ENCODE peak calls at places on chromosomes 13 and 19, in eight cellular contexts. F, P, L, N, W, C, U and J are unnamed samples.
A peak's percentile ranks its signal among the peaks of the same experiment; 100 is the strongest.

GRCh38 chr13:111325146-111325890 is 4.9 kb downstream of the TEX29 start:
- DNase-seq in F (no peak), P (no peak), L (no peak), N (no peak), W (no peak), C (peak; percentile 79), U (no peak), J (no peak)

GRCh38 chr19:55257461-55258411 is 1.1 kb downstream of the PPP6R1 start:
- DNase-seq in F (no peak), P (peak; percentile 43), L (peak; percentile 27), N (no peak), W (no peak), C (no peak), U (peak; percentile 12), J (no peak)

GRCh38 chr13:110425444-110425780 is 118.3 kb downstream of the COL4A2 start:
- DNase-seq in F (no peak), P (peak; percentile 70), L (no peak), N (no peak), W (peak; percentile 40), C (peak; percentile 20), U (no peak), J (peak; percentile 87)

GRCh38 chr19:10260141-10260584 is 8.1 kb downstream of the MRPL4 start:
- DNase-seq in F (no peak), P (no peak), L (no peak), N (no peak), W (peak; percentile 62), C (no peak), U (no peak), J (no peak)

GRCh38 chr13:33328691-33329090 is 43.1 kb upstream of the STARD13 start:
- DNase-seq in F (no peak), P (no peak), L (no peak), N (no peak), W (no peak), C (no peak), U (peak; percentile 27), J (peak; percentile 45)

GRCh38 chr13:32264407-32264806 is 50.8 kb downstream of the ZAR1L start:
- DNase-seq in F (no peak), P (peak; percentile 79), L (no peak), N (peak; percentile 30), W (peak; percentile 38), C (peak; percentile 90), U (no peak), J (peak; percentile 63)

GRCh38 chr19:41296323-41296935 is 13.5 kb upstream of the CCDC97 start:
- DNase-seq in F (no peak), P (no peak), L (no peak), N (no peak), W (no peak), C (no peak), U (no peak), J (no peak)

GRCh38 chr13:40660692-40661091 is 5.7 kb downstream of the FOXO1 start:
- DNase-seq in F (no peak), P (no peak), L (no peak), N (no peak), W (no peak), C (no peak), U (no peak), J (no peak)

GRCh38 chr19:55115446-55116065 is 1.9 kb downstream of the PPP1R12C start:
- DNase-seq in F (no peak), P (peak; percentile 35), L (no peak), N (no peak), W (peak; percentile 49), C (no peak), U (no peak), J (no peak)

GRCh38 chr13:33244907-33245287 is 40.7 kb downstream of the STARD13 start:
- DNase-seq in F (no peak), P (no peak), L (no peak), N (no peak), W (no peak), C (no peak), U (no peak), J (no peak)

GRCh38 chr13:44191504-44192171 is 182.0 kb upstream of the SERP2 start:
- DNase-seq in F (no peak), P (peak; percentile 93), L (peak; percentile 23), N (peak; percentile 69), W (peak; percentile 67), C (peak; percentile 86), U (peak; percentile 89), J (peak; percentile 89)

GRCh38 chr13:104869501-104869900 is 1666.0 kb downstream of the EFNB2 start:
- DNase-seq in F (peak; percentile 1), P (no peak), L (no peak), N (no peak), W (peak; percentile 63), C (no peak), U (no peak), J (no peak)

GRCh38 chr13:38667526-38668094 is 19.3 kb upstream of the FREM2 start:
- DNase-seq in F (no peak), P (no peak), L (no peak), N (no peak), W (no peak), C (no peak), U (no peak), J (no peak)

GRCh38 chr13:98216711-98217110 is 39.6 kb upstream of the RNF113B start:
- DNase-seq in F (no peak), P (no peak), L (no peak), N (no peak), W (no peak), C (no peak), U (no peak), J (no peak)

GRCh38 chr19:11377756-11378155 is 3.3 kb downstream of the SWSAP1 start:
- DNase-seq in F (no peak), P (peak; percentile 65), L (no peak), N (no peak), W (peak; percentile 49), C (no peak), U (peak; percentile 20), J (peak; percentile 62)

GRCh38 chr13:104937881-104938280 is 1597.6 kb downstream of the EFNB2 start:
- DNase-seq in F (no peak), P (no peak), L (no peak), N (no peak), W (no peak), C (no peak), U (no peak), J (no peak)

GRCh38 chr13:97028441-97029299 is 34.4 kb upstream of the OXGR1 start:
- DNase-seq in F (no peak), P (peak; percentile 67), L (peak; percentile 52), N (peak; percentile 78), W (peak; percentile 19), C (peak; percentile 91), U (peak; percentile 41), J (peak; percentile 78)

GRCh38 chr19:38638461-38638860 is 9.0 kb upstream of the ACTN4 start:
- DNase-seq in F (no peak), P (no peak), L (no peak), N (no peak), W (no peak), C (no peak), U (no peak), J (no peak)

DNA sequence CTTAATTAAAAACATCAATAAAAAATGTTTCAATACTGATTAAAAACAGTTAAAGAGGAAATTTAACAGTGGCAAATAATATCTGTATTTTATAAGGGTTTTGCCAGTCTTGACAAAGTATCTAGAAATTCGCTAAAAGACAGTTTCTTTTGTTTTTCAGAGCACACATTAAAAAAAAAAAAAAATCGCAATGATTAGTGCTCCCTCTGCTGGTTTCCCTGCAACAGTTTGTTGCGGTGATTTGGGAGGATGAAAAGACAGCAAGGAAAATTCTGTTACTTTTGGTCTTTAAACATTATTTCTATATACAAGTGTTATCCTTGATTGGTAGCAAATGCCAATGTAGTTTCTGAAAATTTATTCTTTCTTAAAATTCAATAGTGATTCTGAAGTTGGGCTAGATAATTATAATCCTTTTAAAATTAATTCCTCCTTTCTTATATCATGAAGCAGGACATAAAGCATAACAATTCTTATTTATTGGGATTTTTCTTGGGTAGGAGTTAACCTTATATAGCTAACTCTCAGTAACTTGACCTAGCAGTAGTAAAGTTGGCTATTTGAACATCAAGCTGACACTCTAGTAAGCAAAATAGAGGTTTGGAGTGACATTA is 23.1 kb upstream of the SPRY2 start:
- DNase-seq in F (no peak), P (peak; percentile 48), L (no peak), N (no peak), W (peak; percentile 13), C (no peak), U (peak; percentile 27), J (peak; percentile 67)
- H3K4me3 ChIP-seq in F (no peak overlapping the region), P (no peak overlapping the region), L (no peak overlapping the region), N (no peak overlapping the region), W (peak overlapping the region; percentile 25), C (no peak overlapping the region), U (no peak overlapping the region), J (no peak overlapping the region)

GRCh38 chr19:8505680-8506401 is 3.4 kb upstream of the PRAM1 start:
- DNase-seq in F (peak; percentile 19), P (peak; percentile 51), L (peak; percentile 72), N (peak; percentile 92), W (peak; percentile 53), C (peak; percentile 92), U (peak; percentile 55), J (peak; percentile 48)
- TF ChIP-seq CTCF in F (peak; percentile 96), P (peak; percentile 64), L (peak; percentile 45), N (peak; percentile 89), W (peak; percentile 86), C (no peak), U (peak; percentile 73), J (peak; percentile 92)

GRCh38 chr19:49877020-49877878 is at the start of the genes AKT1S1 and TBC1D17:
- DNase-seq in F (peak; percentile 98), P (peak; percentile 100), L (peak; percentile 98), N (peak; percentile 99), W (peak; percentile 100), C (peak; percentile 100), U (peak; percentile 100), J (peak; percentile 100)

GRCh38 chr19:49876422-49877019 is 634 bp downstream of the AKT1S1 start:
- DNase-seq in F (no peak), P (peak; percentile 99), L (peak; percentile 97), N (peak; percentile 98), W (peak; percentile 98), C (peak; percentile 100), U (peak; percentile 99), J (peak; percentile 98)

GRCh38 chr19:49874503-49875157 is 2.5 kb downstream of the AKT1S1 start:
- DNase-seq in F (no peak), P (no peak), L (no peak), N (no peak), W (no peak), C (no peak), U (no peak), J (no peak)

GRCh38 chr19:49875177-49875576 is 2.0 kb downstream of the AKT1S1 start:
- DNase-seq in F (no peak), P (no peak), L (no peak), N (no peak), W (no peak), C (no peak), U (no peak), J (no peak)

GRCh38 chr19:49875801-49876421 is 1.2 kb downstream of the AKT1S1 start:
- DNase-seq in F (no peak), P (no peak), L (peak; percentile 66), N (peak; percentile 52), W (no peak), C (peak; percentile 93), U (peak; percentile 27), J (peak; percentile 69)
- H3K4me3 ChIP-seq in F (peak overlapping the region; percentile 98), P (peak overlapping the region; percentile 98), L (peak overlapping the region; percentile 97), N (peak overlapping the region; percentile 65), W (peak overlapping the region; percentile 85), C (peak overlapping the region; percentile 72), U (peak overlapping the region; percentile 100), J (peak overlapping the region; percentile 83)

DNA sequence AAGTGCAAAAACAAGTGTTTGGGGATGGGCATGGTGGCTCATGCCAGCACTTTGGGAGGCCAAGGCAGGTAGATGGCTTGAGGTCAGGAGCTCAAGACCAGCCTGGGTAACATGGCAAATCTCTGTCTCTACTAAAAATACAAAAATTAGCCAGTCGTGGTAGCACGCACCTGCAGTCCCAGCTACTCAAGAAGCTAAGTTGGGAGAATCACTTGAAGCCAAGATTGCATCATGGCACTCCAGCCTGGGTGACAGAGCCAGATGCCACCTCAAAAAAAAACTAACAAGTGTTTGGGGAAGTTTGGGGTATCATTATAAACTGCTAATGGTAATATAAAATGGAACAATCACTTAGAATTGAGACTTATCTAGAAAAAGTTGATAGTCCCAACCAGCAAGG is 24.6 kb downstream of the XPO4 start:
- DNase-seq in F (no peak), P (no peak), L (no peak), N (no peak), W (no peak), C (no peak), U (no peak), J (no peak)
- TF ChIP-seq CTCF in F (no peak), P (no peak), L (no peak), N (no peak), W (no peak), C (no peak), U (no peak), J (no peak)